ENCODE peak calls at places on chromosome 11, in four cellular contexts. F is heart right ventricle, Z is Panc1, C is testis. L is an unnamed sample.

GRCh38 chr11:44950625-44951472 is at the start of gene TP53I11:
- DNase-seq in F (peak), Z (no peak), C (peak), L (peak)

GRCh38 chr11:134414036-134414731 is 2.1 kb upstream of the B3GAT1 start:
- DNase-seq in Z (no peak), C (no peak), F (no peak), L (no peak)

GRCh38 chr11:19864141-19865120 is 151.8 kb downstream of the NAV2 start:
- DNase-seq in F (no peak), Z (no peak), C (no peak), L (no peak)

GRCh38 chr11:94169930-94170329 is 41.3 kb downstream of the PANX1 start:
- DNase-seq in F (no peak), C (no peak), Z (no peak), L (no peak)

GRCh38 chr11:113345978-113346377 is 31.6 kb downstream of the TTC12 start:
- DNase-seq in C (no peak), Z (no peak), F (no peak), L (no peak)

GRCh38 chr11:12331239-12331874 is 46.0 kb upstream of the PARVA start:
- DNase-seq in C (peak), Z (peak), F (peak), L (peak)

GRCh38 chr11:83827520-83827919 is 541.4 kb upstream of the CCDC90B start:
- DNase-seq in F (no peak), C (no peak), Z (no peak), L (no peak)

GRCh38 chr11:20669833-20670684 is 673 bp downstream of the NELL1 start:
- DNase-seq in C (no peak), F (no peak), Z (no peak), L (no peak)

GRCh38 chr11:119728226-119728626 is 774 bp downstream of the NECTIN1 start:
- DNase-seq in F (no peak), Z (no peak), C (no peak), L (peak)

GRCh38 chr11:104073950-104074349 is 37.5 kb downstream of the DDI1 start:
- DNase-seq in C (no peak), F (no peak), Z (no peak), L (peak)

GRCh38 chr11:25711008-25711407 is 620.9 kb upstream of the ANO3 start:
- DNase-seq in C (no peak), F (no peak), Z (no peak), L (no peak)

GRCh38 chr11:30230714-30231113 is at the start of gene FSHB:
- DNase-seq in Z (no peak), F (no peak), C (no peak), L (no peak)

GRCh38 chr11:67600324-67601029 is 6.3 kb upstream of the NDUFV1 start:
- DNase-seq in C (no peak), Z (no peak), F (no peak), L (no peak)

GRCh38 chr11:67468056-67468455 is 995 bp downstream of the TMEM134 start:
- DNase-seq in Z (no peak), F (no peak), C (no peak), L (peak)

GRCh38 chr11:128342511-128343133 is 244.7 kb downstream of the ETS1 start:
- DNase-seq in C (no peak), F (peak), Z (peak), L (peak)

GRCh38 chr11:67463680-67464410 is 5.2 kb downstream of the TMEM134 start:
- DNase-seq in Z (no peak), F (peak), C (peak), L (peak)

GRCh38 chr11:112294688-112295340 is 34.2 kb upstream of the PLET1 start:
- DNase-seq in C (no peak), Z (no peak), F (no peak), L (no peak)

GRCh38 chr11:47705722-47706121 is 9.4 kb downstream of the AGBL2 start:
- DNase-seq in F (no peak), Z (no peak), C (no peak), L (no peak)

GRCh38 chr11:3723014-3723708 is 52.0 kb upstream of the CHRNA10 start:
- DNase-seq in Z (peak), C (no peak), F (no peak), L (no peak)

GRCh38 chr11:112877561-112877960 is 83.7 kb upstream of the NCAM1 start:
- DNase-seq in F (no peak), C (no peak), Z (no peak), L (no peak)

GRCh38 chr11:103872748-103873147 is 163.7 kb upstream of the DDI1 start:
- DNase-seq in F (no peak), C (no peak), Z (no peak), L (no peak)

GRCh38 chr11:124892750-124893454 is 4.8 kb downstream of the ROBO4 start:
- DNase-seq in Z (no peak), F (no peak), C (peak), L (no peak)

GRCh38 chr11:13635290-13635689 is 33.2 kb upstream of the FAR1 start:
- DNase-seq in F (no peak), Z (no peak), C (no peak), L (no peak)
- H3K27ac ChIP-seq in F (no peak), Z (no peak), C (no peak), L (no peak)

GRCh38 chr11:68978931-68979591 is 1.7 kb downstream of the MRGPRD start:
- DNase-seq in Z (no peak), F (peak), C (peak), L (no peak)
- H3K4me3 ChIP-seq in Z (no peak), F (no peak), C (no peak), L (no peak)

GRCh38 chr11:7098235-7098832 is 9.5 kb downstream of the RBMXL2 start:
- DNase-seq in Z (peak), F (no peak), C (no peak), L (no peak)
- H3K27ac ChIP-seq in Z (no peak), F (no peak), C (no peak), L (no peak)

GRCh38 chr11:86672007-86672621 is at the start of gene ME3:
- DNase-seq in F (peak), C (peak), Z (no peak), L (peak)
- H3K4me3 ChIP-seq in F (peak), C (peak), Z (peak), L (peak)

GRCh38 chr11:73382183-73382582 is 6.0 kb downstream of the RELT start:
- DNase-seq in Z (no peak), C (no peak), F (no peak), L (no peak)
- H3K27ac ChIP-seq in Z (no peak), C (no peak), F (no peak), L (no peak)

GRCh38 chr11:9700105-9700801 is 36.4 kb downstream of the SWAP70 start:
- DNase-seq in F (no peak), Z (no peak), C (no peak), L (no peak)

GRCh38 chr11:9703280-9703679 is 39.4 kb downstream of the SWAP70 start:
- DNase-seq in Z (no peak), C (no peak), F (peak), L (no peak)

GRCh38 chr11:9701799-9702198 is 37.9 kb downstream of the SWAP70 start:
- DNase-seq in F (no peak), C (no peak), Z (no peak), L (no peak)

GRCh38 chr11:9704620-9705019 is 40.7 kb downstream of the SWAP70 start:
- DNase-seq in C (no peak), F (no peak), Z (no peak), L (no peak)

GRCh38 chr11:9704037-9704436 is 40.2 kb downstream of the SWAP70 start:
- DNase-seq in C (no peak), Z (no peak), F (no peak), L (no peak)
- H3K4me3 ChIP-seq in C (no peak), Z (no peak), F (no peak), L (no peak)

GRCh38 chr11:608751-609354 is 6.9 kb downstream of the IRF7 start:
- DNase-seq in C (peak), Z (no peak), F (peak), L (no peak)

GRCh38 chr11:606245-606644 is 9.5 kb downstream of the IRF7 start:
- DNase-seq in C (peak), Z (no peak), F (peak), L (peak)

GRCh38 chr11:607020-607780 is 8.6 kb downstream of the IRF7 start:
- DNase-seq in C (no peak), F (no peak), Z (no peak), L (no peak)

GRCh38 chr11:609355-609811 is 6.4 kb downstream of the IRF7 start:
- DNase-seq in Z (no peak), F (no peak), C (no peak), L (no peak)

DNA sequence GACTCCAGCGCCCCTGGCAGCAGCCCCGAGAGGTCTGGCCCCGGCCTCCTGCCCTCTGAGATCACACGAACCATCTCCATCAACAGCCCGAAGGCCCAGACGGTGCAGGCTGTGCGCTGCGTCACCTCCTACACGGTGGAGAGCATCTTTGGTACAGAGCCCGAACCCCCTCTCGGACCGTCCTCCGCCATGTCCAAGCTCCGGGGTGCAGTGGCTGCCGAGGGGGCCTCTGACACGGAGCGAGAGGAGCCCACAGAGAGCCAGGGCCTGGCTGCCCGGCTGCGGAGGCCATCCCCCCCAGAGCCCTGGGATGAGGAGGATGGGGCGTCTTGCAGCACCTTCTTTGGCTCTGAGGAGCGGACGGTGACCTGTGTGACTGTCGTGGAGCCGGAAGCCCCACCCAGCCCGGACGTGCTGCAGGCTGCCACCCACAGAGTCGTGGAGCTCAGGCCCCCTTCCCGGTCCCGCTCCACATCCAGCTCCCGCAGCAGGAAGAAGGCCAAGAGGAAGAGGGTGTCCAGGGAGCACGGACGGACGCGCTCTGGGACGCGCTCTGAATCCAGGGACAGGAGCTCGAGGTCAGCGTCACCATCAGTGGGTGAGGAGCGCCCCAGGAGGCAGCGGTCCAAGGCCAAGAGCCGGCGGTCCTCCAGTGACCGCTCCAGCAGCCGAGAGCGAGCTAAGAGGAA is 7.6 kb downstream of the IRF7 start:
- DNase-seq in F (no peak), Z (no peak), C (no peak), L (no peak)
- H3K27ac ChIP-seq in F (no peak), Z (no peak), C (no peak), L (no peak)

GRCh38 chr11:62543680-62544444 is 2.7 kb downstream of the AHNAK start:
- DNase-seq in F (no peak), C (no peak), Z (no peak), L (no peak)

GRCh38 chr11:62544521-62545436 is 1.8 kb downstream of the AHNAK start:
- DNase-seq in F (peak), C (no peak), Z (no peak), L (no peak)

GRCh38 chr11:62542111-62542745 is 4.4 kb downstream of the AHNAK start:
- DNase-seq in Z (no peak), C (no peak), F (no peak), L (no peak)

GRCh38 chr11:62540804-62541671 is 5.6 kb downstream of the AHNAK start:
- DNase-seq in F (peak), C (no peak), Z (no peak), L (peak)

DNA sequence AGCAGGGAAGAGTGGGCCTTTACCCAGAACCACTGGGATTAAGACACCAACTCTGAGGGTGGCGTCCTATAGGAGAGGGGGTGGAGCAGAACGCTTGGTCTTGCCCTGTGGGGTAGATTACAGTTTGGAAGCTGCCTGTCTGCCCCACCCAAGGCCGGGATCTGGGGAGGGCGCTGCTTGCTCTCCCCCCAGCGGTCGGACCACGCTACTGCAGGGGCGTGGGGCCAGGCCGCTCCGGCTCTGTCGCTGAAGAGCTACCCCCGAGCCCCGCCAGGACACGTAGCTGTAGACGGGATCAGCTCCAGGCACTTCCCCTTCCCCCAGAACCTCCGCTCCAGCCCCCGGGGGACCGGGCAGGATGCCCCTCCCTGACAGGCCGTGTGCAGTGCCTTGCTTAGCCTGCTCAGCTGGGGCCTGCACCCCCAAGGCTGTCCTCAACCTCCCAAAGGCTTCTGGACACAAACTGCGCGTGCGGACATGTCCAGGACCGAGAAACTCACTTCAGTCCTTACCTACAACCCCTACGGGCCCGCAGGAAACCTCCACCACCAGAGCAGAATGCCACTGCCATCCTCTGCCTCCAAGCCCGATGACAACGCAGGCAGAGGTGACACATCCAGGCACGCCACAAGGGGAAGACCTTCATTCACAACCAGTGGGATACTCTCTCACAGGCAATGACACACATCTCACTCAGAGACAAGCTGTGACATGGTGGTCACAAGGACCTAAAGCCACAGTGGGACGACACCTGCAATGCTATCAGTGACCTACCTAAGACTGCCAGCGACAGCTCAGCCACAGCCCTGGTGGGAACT is 3.6 kb downstream of the AHNAK start:
- DNase-seq in C (peak), F (peak), Z (no peak), L (peak)
- H3K4me3 ChIP-seq in C (peak), F (peak), Z (peak), L (no peak)

GRCh38 chr11:61828629-61829407 is 718 bp downstream of the FADS2 start:
- DNase-seq in C (peak), F (peak), Z (no peak), L (peak)
- H3K27ac ChIP-seq in C (peak), F (peak), Z (peak), L (peak)

DNA sequence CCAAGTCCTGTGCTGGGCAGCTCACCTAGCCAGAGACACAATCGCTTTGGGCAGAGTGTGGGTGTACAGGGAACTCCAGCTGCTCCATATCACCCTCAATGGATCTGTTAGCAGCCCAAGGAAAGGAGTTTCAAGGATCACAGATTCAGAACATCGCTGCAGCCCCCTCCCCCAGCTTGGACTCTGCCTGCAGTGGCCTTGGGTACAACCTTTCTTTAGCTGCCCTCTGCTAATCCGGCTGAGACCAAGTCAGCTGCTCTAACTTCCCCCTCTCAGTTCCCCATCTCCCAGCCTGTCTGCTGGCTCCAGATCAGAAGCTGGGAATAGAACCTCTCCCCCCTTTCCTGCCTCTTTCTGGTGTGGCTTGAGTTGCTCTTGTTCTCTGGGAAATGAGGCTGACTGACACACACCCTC is 1.3 kb downstream of the TMEM86A start:
- DNase-seq in C (peak), F (peak), Z (no peak), L (peak)
- H3K4me3 ChIP-seq in C (no peak), F (peak), Z (no peak), L (no peak)

L was measured in adrenal gland.